ENCODE peak calls at places on chromosomes 12 and 14, in seven cellular contexts. M, J, U, A, Z, P and C are unnamed samples.
A peak's percentile ranks its signal among the peaks of the same experiment; 100 is the strongest.

GRCh38 chr12:30822385-30823139 is 67.8 kb upstream of the CAPRIN2 start:
- DNase-seq in M (no peak), J (no peak), U (peak; percentile 41), A (peak; percentile 33), Z (no peak), P (no peak), C (peak; percentile 38)

GRCh38 chr12:47900480-47901129 is 4.2 kb downstream of the VDR start:
- DNase-seq in M (no peak), J (no peak), U (no peak), A (no peak), Z (peak; percentile 86), P (no peak), C (no peak)

GRCh38 chr14:88895116-88895515 is 70.7 kb downstream of the TTC8 start:
- DNase-seq in M (no peak), J (no peak), U (no peak), A (no peak), Z (no peak), P (no peak), C (no peak)

GRCh38 chr14:30998100-30998706 is 27.2 kb upstream of the AP4S1 start:
- DNase-seq in M (no peak), J (no peak), U (no peak), A (no peak), Z (no peak), P (no peak), C (no peak)

GRCh38 chr12:126069549-126070165 is 1004.4 kb downstream of the AACS start:
- DNase-seq in M (no peak), J (peak; percentile 22), U (peak; percentile 5), A (peak; percentile 20), Z (peak; percentile 33), P (peak; percentile 39), C (no peak)

GRCh38 chr12:59742831-59743230 is 147.0 kb downstream of the SLC16A7 start:
- DNase-seq in M (no peak), J (no peak), U (no peak), A (no peak), Z (no peak), P (no peak), C (no peak)

GRCh38 chr12:99390707-99391106 is 256.8 kb upstream of the GARIN6 start:
- DNase-seq in M (no peak), J (no peak), U (no peak), A (peak; percentile 54), Z (no peak), P (peak; percentile 19), C (no peak)

GRCh38 chr14:75972729-75973480 is 8.9 kb downstream of the TGFB3 start:
- DNase-seq in M (no peak), J (no peak), U (no peak), A (peak; percentile 71), Z (no peak), P (no peak), C (no peak)

GRCh38 chr12:95326450-95326849 is 108.8 kb downstream of the VEZT start:
- DNase-seq in M (no peak), J (no peak), U (no peak), A (no peak), Z (peak; percentile 28), P (no peak), C (no peak)

GRCh38 chr12:5083955-5084849 is 40.5 kb downstream of the KCNA5 start:
- DNase-seq in M (peak; percentile 23), J (peak; percentile 39), U (peak; percentile 47), A (peak; percentile 66), Z (peak; percentile 24), P (no peak), C (peak; percentile 37)

GRCh38 chr12:112971248-112971647 is 7.1 kb upstream of the OAS2 start:
- DNase-seq in M (no peak), J (no peak), U (no peak), A (peak; percentile 78), Z (no peak), P (no peak), C (no peak)

GRCh38 chr14:104148433-104149277 is 10.3 kb downstream of the KIF26A start:
- DNase-seq in M (no peak), J (no peak), U (no peak), A (no peak), Z (no peak), P (no peak), C (no peak)

GRCh38 chr14:104278214-104278534 is 139.8 kb downstream of the KIF26A start:
- DNase-seq in M (no peak), J (no peak), U (no peak), A (no peak), Z (no peak), P (no peak), C (no peak)

GRCh38 chr12:57516617-57517153 is 3.6 kb downstream of the DDIT3 start:
- DNase-seq in M (no peak), J (no peak), U (no peak), A (no peak), Z (no peak), P (no peak), C (no peak)

GRCh38 chr14:36948157-36948859 is 224.1 kb downstream of the SLC25A21 start:
- DNase-seq in M (no peak), J (no peak), U (no peak), A (no peak), Z (no peak), P (no peak), C (no peak)

GRCh38 chr12:13973981-13974380 is 7.4 kb downstream of the GRIN2B start:
- DNase-seq in M (no peak), J (no peak), U (no peak), A (no peak), Z (no peak), P (no peak), C (no peak)

GRCh38 chr12:79988368-79988767 is 53.5 kb upstream of the PPP1R12A start:
- DNase-seq in M (no peak), J (no peak), U (no peak), A (no peak), Z (no peak), P (no peak), C (no peak)
- TF ChIP-seq TAF1 in M (no peak), J (no peak), U (no peak), A (peak; percentile 17), Z (no peak), P (no peak), C (no peak)

GRCh38 chr14:77139540-77140342 is 1.9 kb downstream of the ZDHHC22 start:
- DNase-seq in M (no peak), J (peak; percentile 66), U (peak; percentile 66), A (peak; percentile 90), Z (peak; percentile 29), P (no peak), C (peak; percentile 60)

GRCh38 chr14:77141592-77142288 is at the start of gene ZDHHC22:
- DNase-seq in M (no peak), J (no peak), U (no peak), A (peak; percentile 92), Z (no peak), P (no peak), C (no peak)

GRCh38 chr14:77139022-77139421 is 2.6 kb downstream of the ZDHHC22 start:
- DNase-seq in M (no peak), J (no peak), U (no peak), A (no peak), Z (no peak), P (no peak), C (no peak)

GRCh38 chr14:77140937-77141591 is 527 bp downstream of the ZDHHC22 start:
- DNase-seq in M (no peak), J (peak; percentile 28), U (peak; percentile 60), A (peak; percentile 94), Z (no peak), P (no peak), C (no peak)

GRCh38 chr14:77140343-77140936 is 1.2 kb downstream of the ZDHHC22 start:
- DNase-seq in M (no peak), J (no peak), U (no peak), A (no peak), Z (no peak), P (no peak), C (no peak)
- TF ChIP-seq TAF1 in M (no peak), J (no peak), U (no peak), A (no peak), Z (no peak), P (peak; percentile 3), C (no peak)

GRCh38 chr14:65170768-65171251 is 68.5 kb upstream of the MAX start:
- DNase-seq in M (peak; percentile 40), J (no peak), U (no peak), A (peak; percentile 65), Z (no peak), P (no peak), C (no peak)

GRCh38 chr14:65167072-65167645 is 64.8 kb upstream of the MAX start:
- DNase-seq in M (no peak), J (no peak), U (no peak), A (no peak), Z (no peak), P (no peak), C (no peak)

GRCh38 chr14:65170318-65170717 is 68.0 kb upstream of the MAX start:
- DNase-seq in M (no peak), J (no peak), U (no peak), A (peak; percentile 26), Z (no peak), P (no peak), C (no peak)

GRCh38 chr14:65169351-65169750 is 67.0 kb upstream of the MAX start:
- DNase-seq in M (peak; percentile 91), J (no peak), U (no peak), A (no peak), Z (no peak), P (no peak), C (peak; percentile 52)

GRCh38 chr14:65168840-65169239 is 66.5 kb upstream of the MAX start:
- DNase-seq in M (no peak), J (no peak), U (no peak), A (no peak), Z (no peak), P (no peak), C (no peak)
- TF ChIP-seq TAF1 in M (no peak), J (no peak), U (no peak), A (no peak), Z (no peak), P (no peak), C (no peak)

DNA sequence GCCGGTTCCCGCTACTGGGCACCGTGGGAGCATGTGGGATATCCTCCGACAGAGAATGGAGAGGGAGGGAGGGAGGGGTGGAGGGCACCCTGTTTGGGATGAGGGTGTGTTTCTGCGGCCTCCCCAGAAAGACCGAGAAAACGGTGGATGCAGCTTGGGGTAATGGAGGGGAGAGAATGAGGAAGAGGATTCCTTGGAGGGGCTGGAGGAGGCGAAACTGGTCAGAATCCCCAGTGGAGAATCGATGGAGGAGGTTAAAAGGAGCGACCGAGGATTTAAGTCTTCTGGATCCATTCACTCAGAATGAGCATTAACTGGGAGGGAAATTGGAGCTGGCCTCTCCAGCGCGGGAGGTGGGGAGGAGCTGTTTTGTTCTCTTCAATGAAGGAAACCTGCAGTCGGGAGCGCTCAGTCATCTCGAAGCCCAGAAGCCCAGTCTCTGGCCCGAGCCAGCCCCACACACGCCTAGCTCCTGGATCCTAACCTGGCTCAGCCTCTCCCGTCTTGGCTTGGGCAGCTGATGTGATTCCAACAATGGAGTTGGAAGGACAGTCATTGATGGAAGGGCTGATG is 583 bp downstream of the ARG2 start:
- DNase-seq in M (no peak), J (peak; percentile 18), U (no peak), A (peak; percentile 37), Z (no peak), P (no peak), C (no peak)
- TF ChIP-seq TAF1 in M (no peak), J (no peak), U (no peak), A (no peak), Z (no peak), P (no peak), C (no peak)